ENCODE peak calls at places on chromosomes 3 and 15, in nine cellular contexts. S is choroid plexus epithelial cell; V is endothelial cell; G is germinal center; E is AG08396; D is keratinocyte; B is AML-193; X is GDM1; L is stimulated activated CD4-positive, alpha-beta T cell treated with anti-CD3 and anti-CD28 coated beads, Interleukin-1b, Interleukin-23, amount 100 ng/mL, for 24 hours. U is an unnamed sample.

GRCh38 chr15:72474466-72474911 is 359 bp downstream of the ARIH1 start:
- DNase-seq in S (no peak), V (peak), G (no peak), E (no peak), D (no peak), B (peak), X (no peak), L (no peak), U (no peak)

GRCh38 chr15:58924326-58924725 is 9.2 kb downstream of the SLTM start:
- DNase-seq in S (peak), V (no peak), G (no peak), E (peak), D (no peak), B (no peak), X (no peak), L (no peak), U (peak)

GRCh38 chr3:90007786-90008499 is 900.5 kb downstream of the EPHA3 start:
- DNase-seq in S (peak), V (no peak), G (no peak), E (no peak), D (no peak), B (peak), X (no peak), L (no peak), U (peak)

GRCh38 chr15:44319385-44319784 is 30.9 kb downstream of the GOLM2 start:
- DNase-seq in S (no peak), V (no peak), G (peak), E (no peak), D (no peak), B (no peak), X (no peak), L (no peak), U (no peak)

GRCh38 chr3:159800434-159801121 is 188.1 kb upstream of the IL12A start:
- DNase-seq in S (no peak), V (no peak), G (no peak), E (no peak), D (no peak), B (no peak), X (no peak), L (no peak), U (no peak)

GRCh38 chr3:118938183-118938961 is 96.3 kb downstream of the IGSF11 start:
- DNase-seq in S (peak), V (no peak), G (no peak), E (no peak), D (no peak), B (no peak), X (no peak), L (no peak), U (no peak)

GRCh38 chr3:179801263-179801662 is 148.4 kb downstream of the USP13 start:
- DNase-seq in S (peak), V (no peak), G (no peak), E (peak), D (no peak), B (peak), X (no peak), L (no peak), U (peak)

GRCh38 chr3:50242778-50243551 is 7.0 kb downstream of the GNAI2 start:
- DNase-seq in S (peak), V (peak), G (peak), E (peak), D (no peak), B (peak), X (peak), L (peak), U (peak)

GRCh38 chr15:70281811-70282307 is 184.1 kb upstream of the TLE3 start:
- DNase-seq in S (peak), V (no peak), G (peak), E (peak), D (peak), B (no peak), X (no peak), L (no peak), U (peak)

GRCh38 chr3:56855856-56856538 is 54.2 kb upstream of the ARHGEF3 start:
- DNase-seq in S (peak), V (peak), G (no peak), E (no peak), D (no peak), B (peak), X (peak), L (no peak), U (peak)

GRCh38 chr15:96947296-96947695 is 616.8 kb downstream of the NR2F2 start:
- DNase-seq in S (no peak), V (no peak), G (no peak), E (no peak), D (no peak), B (no peak), X (no peak), L (no peak), U (no peak)

GRCh38 chr3:47542614-47543173 is 29.2 kb upstream of the ELP6 start:
- DNase-seq in S (no peak), V (no peak), G (no peak), E (peak), D (no peak), B (no peak), X (no peak), L (no peak), U (peak)

GRCh38 chr3:129316121-129317013 is 37.7 kb downstream of the HMCES start:
- DNase-seq in S (peak), V (peak), G (peak), E (peak), D (no peak), B (peak), X (peak), L (peak), U (peak)

GRCh38 chr3:63228677-63229076 is 49.4 kb upstream of the SYNPR start:
- DNase-seq in S (peak), V (peak), G (peak), E (peak), D (no peak), B (peak), X (no peak), L (no peak), U (peak)

GRCh38 chr3:90055721-90056120 is 948.3 kb downstream of the EPHA3 start:
- DNase-seq in S (peak), V (no peak), G (no peak), E (no peak), D (no peak), B (no peak), X (no peak), L (no peak), U (peak)

GRCh38 chr3:11641683-11642407 is 1.9 kb downstream of the VGLL4 start:
- DNase-seq in S (peak), V (no peak), G (no peak), E (no peak), D (no peak), B (peak), X (no peak), L (no peak), U (peak)

GRCh38 chr3:141798455-141798854 is 35.2 kb downstream of the GRK7 start:
- DNase-seq in S (peak), V (no peak), G (no peak), E (no peak), D (no peak), B (no peak), X (no peak), L (no peak), U (peak)

GRCh38 chr15:78830514-78831228 is 19.4 kb upstream of the ADAMTS7 start:
- DNase-seq in S (no peak), V (no peak), G (no peak), E (no peak), D (no peak), B (no peak), X (no peak), L (no peak), U (no peak)

GRCh38 chr15:69475769-69476358 is 23.2 kb downstream of the RPLP1 start:
- DNase-seq in S (peak), V (peak), G (peak), E (peak), D (no peak), B (peak), X (peak), L (peak), U (peak)

GRCh38 chr15:52153900-52154895 is 37.0 kb downstream of the GNB5 start:
- DNase-seq in S (no peak), V (no peak), G (no peak), E (no peak), D (no peak), B (no peak), X (no peak), L (no peak), U (no peak)

GRCh38 chr3:188792788-188793187 is 379.0 kb upstream of the TPRG1 start:
- DNase-seq in S (peak), V (peak), G (no peak), E (no peak), D (no peak), B (no peak), X (no peak), L (no peak), U (no peak)

GRCh38 chr15:88604381-88604951 is 16.7 kb upstream of the AEN start:
- DNase-seq in S (no peak), V (no peak), G (no peak), E (no peak), D (no peak), B (no peak), X (no peak), L (no peak), U (no peak)

GRCh38 chr3:110881069-110881468 is 190.5 kb upstream of the NECTIN3 start:
- DNase-seq in S (peak), V (no peak), G (no peak), E (peak), D (no peak), B (no peak), X (no peak), L (no peak), U (peak)

GRCh38 chr3:157785071-157785826 is 282.0 kb upstream of the VEPH1 start:
- DNase-seq in S (peak), V (no peak), G (no peak), E (peak), D (peak), B (no peak), X (no peak), L (no peak), U (peak)

GRCh38 chr3:151985787-151986430 is 112.5 kb downstream of the SUCNR1 start:
- DNase-seq in S (no peak), V (no peak), G (no peak), E (no peak), D (no peak), B (no peak), X (no peak), L (no peak), U (no peak)

GRCh38 chr3:108124337-108125150 is 33.7 kb upstream of the CD47 start:
- DNase-seq in S (no peak), V (no peak), G (peak), E (no peak), D (no peak), B (peak), X (peak), L (peak), U (no peak)

GRCh38 chr3:10263549-10264363 is 15.5 kb downstream of the TATDN2 start:
- DNase-seq in S (peak), V (peak), G (peak), E (peak), D (no peak), B (peak), X (no peak), L (peak), U (peak)

GRCh38 chr3:183688869-183689268 is 8.7 kb upstream of the YEATS2 start:
- DNase-seq in S (peak), V (no peak), G (no peak), E (no peak), D (no peak), B (no peak), X (no peak), L (no peak), U (peak)

GRCh38 chr3:12901631-12902045 is 60.3 kb upstream of the RPL32 start:
- DNase-seq in S (no peak), V (no peak), G (peak), E (peak), D (no peak), B (no peak), X (peak), L (no peak), U (no peak)

GRCh38 chr3:56930706-56931105 is 129.0 kb upstream of the ARHGEF3 start:
- DNase-seq in S (no peak), V (no peak), G (no peak), E (no peak), D (peak), B (no peak), X (no peak), L (no peak), U (no peak)

GRCh38 chr3:140206196-140207040 is 271.4 kb downstream of the CLSTN2 start:
- DNase-seq in S (peak), V (peak), G (no peak), E (peak), D (no peak), B (peak), X (no peak), L (no peak), U (peak)

GRCh38 chr3:25429441-25429907 is 1.4 kb downstream of the RARB start:
- DNase-seq in S (peak), V (no peak), G (no peak), E (no peak), D (no peak), B (no peak), X (no peak), L (no peak), U (peak)

GRCh38 chr3:100088735-100089368 is 25.4 kb downstream of the FILIP1L start:
- DNase-seq in S (no peak), V (no peak), G (no peak), E (no peak), D (no peak), B (no peak), X (no peak), L (no peak), U (no peak)

GRCh38 chr15:31265871-31266711 is 60.5 kb upstream of the KLF13 start:
- DNase-seq in S (peak), V (no peak), G (peak), E (no peak), D (no peak), B (peak), X (peak), L (peak), U (no peak)

GRCh38 chr3:126985143-126985985 is 2.4 kb downstream of the PLXNA1 start:
- DNase-seq in S (no peak), V (no peak), G (no peak), E (no peak), D (no peak), B (no peak), X (no peak), L (no peak), U (no peak)